ENCODE peak calls at places on chromosomes 5 and 9, in six cellular contexts. K is H9, Q is choroid plexus epithelial cell, F is left ventricle myocardium inferior, S is fibroblast of pulmonary artery, N is cardiac muscle cell. T is an unnamed sample.
A peak's percentile ranks its signal among the peaks of the same experiment; 100 is the strongest.

GRCh38 chr9:97704851-97705250 is 7.7 kb upstream of the XPA start:
- DNase-seq in S (no peak), Q (no peak), K (no peak), F (no peak), N (no peak), T (no peak)

GRCh38 chr9:137435980-137436760 is 5.0 kb downstream of the ENTPD8 start:
- DNase-seq in F (peak; percentile 38), N (peak; percentile 91), Q (peak; percentile 81), S (peak; percentile 87), K (no peak), T (peak; percentile 63)

GRCh38 chr9:132842124-132843005 is 35.7 kb downstream of the AK8 start:
- DNase-seq in N (no peak), S (no peak), F (no peak), Q (peak; percentile 5), K (no peak), T (no peak)

GRCh38 chr9:134677743-134678142 is 36.1 kb downstream of the COL5A1 start:
- DNase-seq in N (no peak), S (no peak), F (no peak), Q (no peak), K (no peak), T (no peak)

GRCh38 chr5:150487199-150488061 is 20.5 kb upstream of the NDST1 start:
- DNase-seq in S (peak; percentile 44), F (peak; percentile 45), Q (no peak), N (peak; percentile 36), K (no peak), T (peak; percentile 44)

GRCh38 chr5:145246961-145247744 is 588.0 kb downstream of the PRELID2 start:
- DNase-seq in K (no peak), N (no peak), Q (peak; percentile 26), F (no peak), S (no peak), T (peak; percentile 46)

GRCh38 chr9:123410281-123410910 is 54.4 kb downstream of the CRB2 start:
- DNase-seq in K (no peak), S (no peak), Q (no peak), N (no peak), F (no peak), T (no peak)

GRCh38 chr5:73213566-73213998 is 40.6 kb downstream of the TMEM174 start:
- DNase-seq in Q (peak; percentile 93), K (no peak), S (peak; percentile 69), N (peak; percentile 77), F (no peak), T (peak; percentile 82)

GRCh38 chr9:118318770-118319443 is 614.7 kb downstream of the TLR4 start:
- DNase-seq in Q (no peak), F (no peak), K (no peak), N (no peak), S (no peak), T (no peak)

GRCh38 chr5:77645158-77645994 is 6.9 kb upstream of the OTP start:
- DNase-seq in Q (no peak), N (no peak), K (peak; percentile 66), S (no peak), F (no peak), T (no peak)

GRCh38 chr5:59058977-59059687 is 476.3 kb downstream of the RAB3C start:
- DNase-seq in N (no peak), Q (no peak), S (no peak), K (no peak), F (no peak), T (no peak)

GRCh38 chr9:5577225-5577624 is 51.7 kb upstream of the RIC1 start:
- DNase-seq in N (no peak), S (no peak), F (no peak), Q (no peak), K (no peak), T (no peak)

GRCh38 chr5:16590685-16591084 is 26.1 kb downstream of the RETREG1 start:
- DNase-seq in N (no peak), S (no peak), F (no peak), Q (no peak), K (no peak), T (no peak)

GRCh38 chr9:109278848-109279247 is 42.0 kb downstream of the EPB41L4B start:
- DNase-seq in F (no peak), Q (no peak), N (no peak), S (no peak), K (no peak), T (no peak)

GRCh38 chr5:138686668-138687067 is 66.6 kb upstream of the CTNNA1 start:
- DNase-seq in N (peak; percentile 47), F (no peak), S (peak; percentile 60), K (no peak), Q (peak; percentile 72), T (peak; percentile 17)

GRCh38 chr9:73038613-73039012 is 85.8 kb upstream of the ALDH1A1 start:
- DNase-seq in F (peak; percentile 22), N (peak; percentile 84), K (peak; percentile 35), Q (peak; percentile 38), S (peak; percentile 58), T (peak; percentile 91)

GRCh38 chr9:136084191-136084944 is 10.7 kb downstream of the NACC2 start:
- DNase-seq in Q (no peak), S (no peak), K (peak; percentile 25), F (peak; percentile 13), N (no peak), T (no peak)

GRCh38 chr5:19140276-19140675 is 847.7 kb downstream of the CDH18 start:
- DNase-seq in N (no peak), S (no peak), Q (no peak), F (no peak), K (no peak), T (no peak)

GRCh38 chr5:51622161-51622790 is 239.0 kb downstream of the ISL1 start:
- DNase-seq in Q (no peak), S (no peak), K (no peak), F (no peak), N (no peak), T (no peak)

GRCh38 chr5:91643796-91644195 is 260.7 kb upstream of the ARRDC3 start:
- DNase-seq in K (no peak), Q (peak; percentile 61), F (no peak), S (peak; percentile 19), N (no peak), T (peak; percentile 54)

GRCh38 chr9:107890921-107891465 is 401.4 kb upstream of the KLF4 start:
- DNase-seq in S (no peak), K (no peak), F (no peak), Q (no peak), N (no peak), T (peak; percentile 70)

GRCh38 chr5:97135868-97136267 is 6.5 kb downstream of the LIX1 start:
- DNase-seq in S (no peak), F (no peak), N (no peak), K (no peak), Q (no peak), T (no peak)
- TF ChIP-seq CTCF in S (no peak), F (no peak), N (no peak), K (no peak), Q (no peak), T (no peak)

GRCh38 chr5:36932699-36933098 is 56.1 kb downstream of the NIPBL start:
- DNase-seq in K (no peak), F (no peak), N (no peak), Q (no peak), S (no peak), T (no peak)
- TF ChIP-seq CTCF in K (no peak), F (no peak), N (no peak), Q (no peak), S (no peak), T (no peak)

GRCh38 chr5:6818594-6819512 is 105.6 kb downstream of the TENT4A start:
- DNase-seq in K (no peak), Q (no peak), N (no peak), S (no peak), F (no peak), T (peak; percentile 4)
- TF ChIP-seq CTCF in K (no peak), Q (no peak), N (no peak), S (no peak), F (no peak), T (no peak)

GRCh38 chr5:126300293-126300692 is 122.9 kb upstream of the GRAMD2B start:
- DNase-seq in F (no peak), N (no peak), Q (peak; percentile 5), S (no peak), K (no peak), T (no peak)
- TF ChIP-seq CTCF in F (no peak), N (no peak), Q (peak; percentile 15), S (no peak), K (peak; percentile 39), T (no peak)

DNA sequence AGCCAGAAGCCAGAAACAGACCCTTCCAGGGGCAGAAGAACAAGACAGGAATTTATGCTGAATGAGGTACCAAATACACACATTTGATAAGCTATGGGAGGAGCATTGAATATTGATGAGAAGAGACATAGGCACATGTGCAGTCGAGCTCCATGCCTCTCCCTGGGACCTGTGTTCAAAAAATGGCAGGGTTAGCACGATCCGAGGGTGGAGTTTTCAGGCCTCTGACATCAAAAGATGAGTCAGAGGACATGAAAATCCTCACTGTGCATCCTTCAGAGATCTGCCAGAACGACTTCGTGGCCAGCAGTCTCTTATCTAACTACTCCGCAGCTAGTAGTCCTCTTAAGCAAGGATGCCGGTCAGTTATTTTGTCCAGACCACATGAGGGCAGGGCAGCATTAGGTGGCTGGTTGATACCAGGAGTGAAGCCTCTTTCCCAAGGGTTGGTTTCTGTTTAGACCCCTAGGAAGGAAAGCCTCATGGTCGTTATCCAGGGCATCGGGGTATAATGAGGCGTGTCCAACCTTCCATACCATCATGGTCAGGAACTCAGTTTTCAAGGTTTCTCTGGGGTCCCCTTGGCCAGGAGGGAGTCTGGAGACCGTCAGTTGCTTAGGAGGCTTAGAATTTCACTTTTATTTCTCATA is 11.6 kb upstream of the CMBL start:
- DNase-seq in F (no peak), Q (peak; percentile 90), S (peak; percentile 57), N (peak; percentile 84), K (no peak), T (peak; percentile 37)
- TF ChIP-seq CTCF in F (peak; percentile 47), Q (peak; percentile 53), S (no peak), N (peak; percentile 26), K (no peak), T (no peak)

GRCh38 chr5:107313921-107314320 is 356.8 kb downstream of the EFNA5 start:
- DNase-seq in K (no peak), F (no peak), Q (no peak), N (no peak), S (no peak), T (no peak)
- TF ChIP-seq CTCF in K (no peak), F (no peak), Q (no peak), N (no peak), S (no peak), T (no peak)

GRCh38 chr9:21479152-21479702 is 2.9 kb downstream of the IFNE start:
- DNase-seq in N (no peak), K (no peak), F (no peak), S (no peak), Q (no peak), T (no peak)
- TF ChIP-seq CTCF in N (no peak), K (no peak), F (no peak), S (no peak), Q (no peak), T (no peak)

T was measured in foreskin fibroblast.